ENCODE peak calls at places on chromosomes 7 and 10, in four cellular contexts. L, V, O and E are unnamed samples.

GRCh38 chr7:107078517-107078966 is 34.0 kb downstream of the PRKAR2B start:
- DNase-seq in L (no peak), V (peak), O (peak), E (no peak)

GRCh38 chr7:47893238-47893637 is 55.0 kb downstream of the PKD1L1 start:
- DNase-seq in L (no peak), V (no peak), O (no peak), E (no peak)

GRCh38 chr7:139094596-139094995 is 14.9 kb downstream of the ZC3HAV1 start:
- DNase-seq in L (no peak), V (no peak), O (peak), E (no peak)

GRCh38 chr7:128835790-128836641 is 5.8 kb downstream of the FLNC start:
- DNase-seq in L (no peak), V (no peak), O (peak), E (no peak)

GRCh38 chr7:29764227-29764626 is 42.1 kb upstream of the WIPF3 start:
- DNase-seq in L (no peak), V (no peak), O (no peak), E (peak)

GRCh38 chr10:102815790-102816549 is 21.2 kb downstream of the CYP17A1 start:
- DNase-seq in L (no peak), V (no peak), O (peak), E (peak)

GRCh38 chr7:104973909-104974415 is 40.0 kb upstream of the KMT2E start:
- DNase-seq in L (no peak), V (no peak), O (peak), E (no peak)

GRCh38 chr7:133563196-133563707 is 310.4 kb downstream of the EXOC4 start:
- DNase-seq in L (no peak), V (no peak), O (no peak), E (no peak)

GRCh38 chr10:72239409-72239808 is 23.3 kb upstream of the ASCC1 start:
- DNase-seq in L (no peak), V (no peak), O (no peak), E (no peak)

GRCh38 chr10:71216751-71217265 is 4.4 kb downstream of the UNC5B start:
- DNase-seq in L (no peak), V (no peak), O (peak), E (no peak)

GRCh38 chr10:80407836-80408197 is 534 bp upstream of the PRXL2A start:
- DNase-seq in L (peak), V (no peak), O (no peak), E (no peak)

GRCh38 chr10:5948999-5949759 is 28.2 kb downstream of the IL15RA start:
- DNase-seq in L (peak), V (peak), O (peak), E (peak)

GRCh38 chr7:44380179-44380830 is 54.9 kb upstream of the CAMK2B start:
- DNase-seq in L (no peak), V (no peak), O (no peak), E (no peak)

GRCh38 chr10:60911216-60911615 is 32.8 kb downstream of the RHOBTB1 start:
- DNase-seq in L (no peak), V (no peak), O (no peak), E (no peak)

GRCh38 chr10:90856261-90856660 is 1.6 kb downstream of the HTR7 start:
- DNase-seq in L (no peak), V (no peak), O (no peak), E (no peak)

GRCh38 chr10:109852004-109852717 is 71.2 kb downstream of the XPNPEP1 start:
- DNase-seq in L (peak), V (peak), O (peak), E (peak)

GRCh38 chr7:74271742-74272141 is 17.5 kb upstream of the CLIP2 start:
- DNase-seq in L (no peak), V (no peak), O (no peak), E (peak)

GRCh38 chr10:132136689-132137088 is 50.1 kb upstream of the DPYSL4 start:
- DNase-seq in L (no peak), V (no peak), O (no peak), E (no peak)

GRCh38 chr10:86344714-86345161 is 21.9 kb downstream of the GRID1 start:
- DNase-seq in L (no peak), V (no peak), O (no peak), E (no peak)

GRCh38 chr7:159059629-159060028 is 85.0 kb downstream of the VIPR2 start:
- DNase-seq in L (no peak), V (no peak), O (no peak), E (no peak)

GRCh38 chr10:13943735-13944398 is 357.1 kb downstream of the PRPF18 start:
- DNase-seq in L (no peak), V (no peak), O (no peak), E (no peak)

GRCh38 chr10:14838582-14839304 is 637 bp downstream of the HSPA14 start:
- DNase-seq in L (peak), V (no peak), O (peak), E (no peak)

GRCh38 chr7:42315096-42315495 is 78.1 kb upstream of the GLI3 start:
- DNase-seq in L (no peak), V (peak), O (no peak), E (no peak)

GRCh38 chr10:29746080-29746797 is 111.5 kb upstream of the SVIL start:
- DNase-seq in L (no peak), V (peak), O (peak), E (no peak)

GRCh38 chr10:43824934-43825333 is 176.3 kb upstream of the ZNF32 start:
- DNase-seq in L (no peak), V (no peak), O (peak), E (no peak)

GRCh38 chr10:60041489-60042133 is 135.3 kb upstream of the CCDC6 start:
- DNase-seq in L (no peak), V (no peak), O (no peak), E (no peak)

GRCh38 chr7:44564606-44565005 is 9.1 kb downstream of the DDX56 start:
- DNase-seq in L (no peak), V (no peak), O (no peak), E (no peak)

GRCh38 chr10:110363572-110364411 is 59.1 kb upstream of the SMNDC1 start:
- DNase-seq in L (no peak), V (no peak), O (no peak), E (no peak)